ENCODE peak calls at places on chromosome 7, in eight cellular contexts. One of them, this sample, is unnamed.
A peak's percentile ranks its signal among the peaks of the same experiment; 100 is the strongest.

GRCh38 chr7:6536262-6536770 is 14.9 kb downstream of the GRID2IP start:
- DNase-seq in GM23248: no peak
- DNase-seq in aorta: no peak
- DNase-seq in H9: no peak
- DNase-seq in left ventricle myocardium inferior: no peak
- DNase-seq in tibial nerve: no peak
- DNase-seq in pancreas: no peak
- DNase-seq in OCI-LY7: no peak
- DNase-seq in this sample: no peak

GRCh38 chr7:91372323-91372722 is 108.1 kb downstream of the FZD1 start:
- DNase-seq in GM23248: no peak
- DNase-seq in aorta: no peak
- DNase-seq in H9: no peak
- DNase-seq in left ventricle myocardium inferior: no peak
- DNase-seq in tibial nerve: no peak
- DNase-seq in pancreas: no peak
- DNase-seq in OCI-LY7: no peak
- DNase-seq in this sample: no peak

GRCh38 chr7:100674441-100675407 is 1.2 kb downstream of the GNB2 start:
- DNase-seq in GM23248: peak; percentile 61
- DNase-seq in aorta: peak; percentile 70
- DNase-seq in H9: no peak
- DNase-seq in left ventricle myocardium inferior: peak; percentile 42
- DNase-seq in tibial nerve: no peak
- DNase-seq in pancreas: no peak
- DNase-seq in OCI-LY7: peak; percentile 63
- DNase-seq in this sample: no peak

GRCh38 chr7:103729026-103729425 is 260.4 kb downstream of the RELN start:
- DNase-seq in GM23248: no peak
- DNase-seq in aorta: no peak
- DNase-seq in H9: no peak
- DNase-seq in left ventricle myocardium inferior: no peak
- DNase-seq in tibial nerve: no peak
- DNase-seq in pancreas: no peak
- DNase-seq in OCI-LY7: no peak
- DNase-seq in this sample: no peak

GRCh38 chr7:11082552-11083213 is 109.0 kb downstream of the PHF14 start:
- DNase-seq in GM23248: no peak
- DNase-seq in aorta: no peak
- DNase-seq in H9: peak; percentile 31
- DNase-seq in left ventricle myocardium inferior: no peak
- DNase-seq in tibial nerve: no peak
- DNase-seq in pancreas: no peak
- DNase-seq in OCI-LY7: no peak
- DNase-seq in this sample: no peak

GRCh38 chr7:96273716-96274115 is 48.2 kb downstream of the SLC25A13 start:
- DNase-seq in GM23248: no peak
- DNase-seq in aorta: no peak
- DNase-seq in H9: no peak
- DNase-seq in left ventricle myocardium inferior: no peak
- DNase-seq in tibial nerve: no peak
- DNase-seq in pancreas: no peak
- DNase-seq in OCI-LY7: no peak
- DNase-seq in this sample: no peak

GRCh38 chr7:10412426-10413019 is 561.1 kb upstream of the PHF14 start:
- DNase-seq in GM23248: peak; percentile 53
- DNase-seq in aorta: no peak
- DNase-seq in H9: no peak
- DNase-seq in left ventricle myocardium inferior: no peak
- DNase-seq in tibial nerve: no peak
- DNase-seq in pancreas: no peak
- DNase-seq in OCI-LY7: peak; percentile 47
- DNase-seq in this sample: no peak

GRCh38 chr7:7323352-7323751 is 141.0 kb downstream of the C1GALT1 start:
- DNase-seq in GM23248: no peak
- DNase-seq in aorta: no peak
- DNase-seq in H9: no peak
- DNase-seq in left ventricle myocardium inferior: no peak
- DNase-seq in tibial nerve: no peak
- DNase-seq in pancreas: no peak
- DNase-seq in OCI-LY7: no peak
- DNase-seq in this sample: no peak

GRCh38 chr7:74031403-74032190 is 3.6 kb downstream of the ELN start:
- DNase-seq in GM23248: no peak
- DNase-seq in aorta: no peak
- DNase-seq in H9: no peak
- DNase-seq in left ventricle myocardium inferior: no peak
- DNase-seq in tibial nerve: no peak
- DNase-seq in pancreas: no peak
- DNase-seq in OCI-LY7: no peak
- DNase-seq in this sample: no peak

GRCh38 chr7:94386416-94386815 is 8.3 kb upstream of the COL1A2 start:
- DNase-seq in GM23248: no peak
- DNase-seq in aorta: no peak
- DNase-seq in H9: no peak
- DNase-seq in left ventricle myocardium inferior: no peak
- DNase-seq in tibial nerve: no peak
- DNase-seq in pancreas: no peak
- DNase-seq in OCI-LY7: no peak
- DNase-seq in this sample: no peak

GRCh38 chr7:43502941-43503340 is 80.0 kb upstream of the STK17A start:
- DNase-seq in GM23248: no peak
- DNase-seq in aorta: no peak
- DNase-seq in H9: no peak
- DNase-seq in left ventricle myocardium inferior: no peak
- DNase-seq in tibial nerve: no peak
- DNase-seq in pancreas: no peak
- DNase-seq in OCI-LY7: no peak
- DNase-seq in this sample: no peak

GRCh38 chr7:129438839-129439640 is 4.8 kb downstream of the STRIP2 start:
- DNase-seq in GM23248: peak; percentile 70
- DNase-seq in aorta: no peak
- DNase-seq in H9: no peak
- DNase-seq in left ventricle myocardium inferior: no peak
- DNase-seq in tibial nerve: no peak
- DNase-seq in pancreas: no peak
- DNase-seq in OCI-LY7: no peak
- DNase-seq in this sample: no peak

GRCh38 chr7:25124485-25125136 is 449 bp downstream of the CYCS start:
- DNase-seq in GM23248: peak; percentile 65
- DNase-seq in aorta: no peak
- DNase-seq in H9: no peak
- DNase-seq in left ventricle myocardium inferior: no peak
- DNase-seq in tibial nerve: no peak
- DNase-seq in pancreas: peak; percentile 17
- DNase-seq in OCI-LY7: peak; percentile 37
- DNase-seq in this sample: no peak

GRCh38 chr7:40311307-40311706 is 176.5 kb downstream of the SUGCT start:
- DNase-seq in GM23248: no peak
- DNase-seq in aorta: no peak
- DNase-seq in H9: no peak
- DNase-seq in left ventricle myocardium inferior: no peak
- DNase-seq in tibial nerve: no peak
- DNase-seq in pancreas: no peak
- DNase-seq in OCI-LY7: no peak
- DNase-seq in this sample: no peak
- H3K27ac ChIP-seq in GM23248: no peak overlapping the region
- H3K27ac ChIP-seq in aorta: no peak overlapping the region
- H3K27ac ChIP-seq in H9: no peak overlapping the region
- H3K27ac ChIP-seq in left ventricle myocardium inferior: no peak overlapping the region
- H3K27ac ChIP-seq in tibial nerve: no peak overlapping the region
- H3K27ac ChIP-seq in pancreas: no peak overlapping the region
- H3K27ac ChIP-seq in OCI-LY7: no peak overlapping the region
- H3K27ac ChIP-seq in this sample: no peak overlapping the region

DNA sequence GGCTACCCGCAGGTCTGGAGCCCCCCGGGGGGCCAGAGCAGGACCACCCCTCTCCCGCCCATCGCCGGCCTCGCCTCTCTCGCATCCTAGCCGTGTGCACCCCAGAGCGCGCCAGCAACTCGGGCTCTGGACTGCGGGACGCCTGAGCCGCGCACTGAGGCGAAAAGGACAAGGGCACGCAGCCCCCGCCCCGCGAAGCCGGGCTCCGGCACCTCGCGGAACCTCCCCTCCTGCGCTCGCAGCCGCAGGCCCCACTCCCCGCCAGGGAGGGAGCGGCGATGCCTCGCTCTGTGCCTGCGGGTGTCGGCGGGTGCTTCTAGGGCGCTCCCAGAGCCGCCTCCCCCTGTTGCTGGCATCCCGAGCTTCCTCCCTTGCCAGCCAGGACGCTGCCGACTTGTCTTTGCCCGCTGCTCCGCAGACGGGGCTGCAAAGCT is at the start of gene ITGB8:
- DNase-seq in GM23248: peak; percentile 68
- DNase-seq in aorta: no peak
- DNase-seq in H9: peak; percentile 69
- DNase-seq in left ventricle myocardium inferior: peak; percentile 31
- DNase-seq in tibial nerve: no peak
- DNase-seq in pancreas: no peak
- DNase-seq in OCI-LY7: no peak
- DNase-seq in this sample: peak; percentile 66
- H3K27ac ChIP-seq in GM23248: peak within 1 kb of the TSS; percentile 83
- H3K27ac ChIP-seq in aorta: peak within 1 kb of the TSS; percentile 97
- H3K27ac ChIP-seq in H9: no peak within 1 kb of the TSS
- H3K27ac ChIP-seq in left ventricle myocardium inferior: peak within 1 kb of the TSS; percentile 87
- H3K27ac ChIP-seq in tibial nerve: peak within 1 kb of the TSS; percentile 98
- H3K27ac ChIP-seq in pancreas: peak within 1 kb of the TSS; percentile 93
- H3K27ac ChIP-seq in OCI-LY7: no peak within 1 kb of the TSS
- H3K27ac ChIP-seq in this sample: peak within 1 kb of the TSS; percentile 98

DNA sequence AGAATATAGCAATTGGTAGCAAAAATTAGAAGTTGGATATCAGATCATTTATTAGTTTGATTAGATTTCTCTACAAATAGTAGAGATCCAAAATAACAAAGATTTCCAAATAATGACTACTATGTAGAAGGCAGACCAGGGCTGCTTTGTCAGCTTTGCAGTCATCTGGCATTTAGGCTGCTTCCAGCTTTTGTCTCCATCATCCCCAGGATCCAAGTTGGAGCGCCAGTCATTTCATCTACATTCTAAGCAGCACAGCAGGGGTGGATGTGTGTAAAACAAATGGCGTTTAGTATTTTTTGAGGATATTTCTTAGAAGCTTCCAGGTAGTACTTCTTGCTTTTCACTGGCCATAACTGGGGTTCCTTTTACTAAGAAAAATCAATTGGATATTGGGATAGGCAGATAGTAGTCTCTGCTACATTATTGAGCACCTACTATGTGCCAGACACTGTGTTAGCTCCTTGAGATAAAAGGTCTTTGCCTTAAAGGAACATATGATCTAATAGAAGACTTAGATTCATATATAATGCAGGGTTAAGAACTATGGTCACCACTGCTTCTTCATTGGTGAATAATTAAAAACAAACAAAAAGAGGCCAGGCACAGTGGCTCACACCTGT is 41.5 kb downstream of the TPST1 start:
- DNase-seq in GM23248: peak; percentile 49
- DNase-seq in aorta: no peak
- DNase-seq in H9: no peak
- DNase-seq in left ventricle myocardium inferior: no peak
- DNase-seq in tibial nerve: no peak
- DNase-seq in pancreas: no peak
- DNase-seq in OCI-LY7: no peak
- DNase-seq in this sample: no peak
- H3K27ac ChIP-seq in GM23248: no peak overlapping the region
- H3K27ac ChIP-seq in aorta: no peak overlapping the region
- H3K27ac ChIP-seq in H9: no peak overlapping the region
- H3K27ac ChIP-seq in left ventricle myocardium inferior: no peak overlapping the region
- H3K27ac ChIP-seq in tibial nerve: no peak overlapping the region
- H3K27ac ChIP-seq in pancreas: no peak overlapping the region
- H3K27ac ChIP-seq in OCI-LY7: no peak overlapping the region
- H3K27ac ChIP-seq in this sample: no peak overlapping the region

DNA sequence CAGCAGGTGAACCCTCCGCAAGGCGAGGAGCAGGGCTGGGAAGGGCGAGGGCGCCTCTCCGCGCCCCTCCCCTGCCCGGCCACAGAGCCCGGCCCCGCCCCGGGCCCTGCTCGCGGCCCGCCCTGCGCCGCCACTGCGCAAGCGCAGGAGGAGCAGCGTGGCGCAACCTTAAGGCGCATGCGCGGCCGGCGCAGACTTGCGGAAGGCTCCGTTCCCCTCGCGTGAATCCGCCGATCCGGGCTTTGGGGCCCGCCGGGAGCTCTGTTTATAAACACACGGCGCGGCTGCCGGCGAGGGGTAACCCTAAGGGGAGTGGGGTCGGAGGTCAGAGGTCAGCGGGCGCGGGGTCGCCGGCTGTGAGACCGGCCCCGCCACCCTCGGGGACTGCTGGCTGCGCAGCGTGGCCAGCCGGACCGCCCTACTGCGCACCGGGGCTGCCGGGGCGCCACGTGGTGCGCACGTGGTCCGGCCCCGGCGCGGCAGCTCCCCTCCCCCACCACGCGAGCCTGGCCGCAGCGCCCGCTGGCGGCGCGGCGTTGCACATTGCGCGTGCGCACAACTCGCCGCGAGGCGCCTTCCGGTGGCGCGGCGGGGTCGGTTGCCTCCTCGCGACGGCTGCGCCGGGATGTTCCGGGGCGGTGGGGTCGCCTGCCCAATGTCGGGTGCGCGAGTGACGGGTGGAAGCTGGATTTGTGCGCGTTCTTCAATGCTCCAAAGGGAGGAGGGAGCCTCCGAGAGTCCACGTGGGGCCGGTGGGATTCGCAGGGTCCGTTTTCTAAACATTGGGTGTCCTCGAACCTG is 40.2 kb upstream of the FOXK1 start:
- DNase-seq in GM23248: peak; percentile 97
- DNase-seq in aorta: peak; percentile 97
- DNase-seq in H9: peak; percentile 92
- DNase-seq in left ventricle myocardium inferior: peak; percentile 95
- DNase-seq in tibial nerve: peak; percentile 91
- DNase-seq in pancreas: peak; percentile 93
- DNase-seq in OCI-LY7: peak; percentile 97
- DNase-seq in this sample: peak; percentile 90
- H3K27ac ChIP-seq in GM23248: peak overlapping the region; percentile 85
- H3K27ac ChIP-seq in aorta: peak overlapping the region; percentile 46
- H3K27ac ChIP-seq in H9: no peak overlapping the region
- H3K27ac ChIP-seq in left ventricle myocardium inferior: peak overlapping the region; percentile 91
- H3K27ac ChIP-seq in tibial nerve: peak overlapping the region; percentile 95
- H3K27ac ChIP-seq in pancreas: peak overlapping the region; percentile 83
- H3K27ac ChIP-seq in OCI-LY7: peak overlapping the region; percentile 59
- H3K27ac ChIP-seq in this sample: peak overlapping the region; percentile 87

GRCh38 chr7:149716932-149717307 is 56.5 kb downstream of the ZNF467 start:
- DNase-seq in GM23248: no peak
- DNase-seq in aorta: no peak
- DNase-seq in H9: peak; percentile 17
- DNase-seq in left ventricle myocardium inferior: no peak
- DNase-seq in tibial nerve: no peak
- DNase-seq in pancreas: no peak
- DNase-seq in OCI-LY7: no peak
- DNase-seq in this sample: no peak

GRCh38 chr7:149716007-149716931 is 57.1 kb downstream of the ZNF467 start:
- DNase-seq in GM23248: peak; percentile 49
- DNase-seq in aorta: no peak
- DNase-seq in H9: peak; percentile 23
- DNase-seq in left ventricle myocardium inferior: no peak
- DNase-seq in tibial nerve: no peak
- DNase-seq in pancreas: no peak
- DNase-seq in OCI-LY7: no peak
- DNase-seq in this sample: no peak

GRCh38 chr7:149714081-149714909 is 59.1 kb downstream of the ZNF467 start:
- DNase-seq in GM23248: peak; percentile 94
- DNase-seq in aorta: peak; percentile 94
- DNase-seq in H9: peak; percentile 92
- DNase-seq in left ventricle myocardium inferior: peak; percentile 92
- DNase-seq in tibial nerve: peak; percentile 82
- DNase-seq in pancreas: peak; percentile 89
- DNase-seq in OCI-LY7: peak; percentile 93
- DNase-seq in this sample: peak; percentile 81

GRCh38 chr7:149714910-149715471 is 58.4 kb downstream of the ZNF467 start:
- DNase-seq in GM23248: peak; percentile 49
- DNase-seq in aorta: no peak
- DNase-seq in H9: no peak
- DNase-seq in left ventricle myocardium inferior: no peak
- DNase-seq in tibial nerve: no peak
- DNase-seq in pancreas: peak; percentile 53
- DNase-seq in OCI-LY7: no peak
- DNase-seq in this sample: no peak

GRCh38 chr7:149715476-149715875 is 57.9 kb downstream of the ZNF467 start:
- DNase-seq in GM23248: peak; percentile 10
- DNase-seq in aorta: no peak
- DNase-seq in H9: peak; percentile 24
- DNase-seq in left ventricle myocardium inferior: no peak
- DNase-seq in tibial nerve: no peak
- DNase-seq in pancreas: no peak
- DNase-seq in OCI-LY7: no peak
- DNase-seq in this sample: no peak
- H3K27ac ChIP-seq in GM23248: no peak overlapping the region
- H3K27ac ChIP-seq in aorta: no peak overlapping the region
- H3K27ac ChIP-seq in H9: no peak overlapping the region
- H3K27ac ChIP-seq in left ventricle myocardium inferior: peak overlapping the region; percentile 92
- H3K27ac ChIP-seq in tibial nerve: peak overlapping the region; percentile 86
- H3K27ac ChIP-seq in pancreas: no peak overlapping the region
- H3K27ac ChIP-seq in OCI-LY7: no peak overlapping the region
- H3K27ac ChIP-seq in this sample: peak overlapping the region; percentile 73

This sample was measured in breast epithelium.